ENCODE peak calls at places on chromosomes 5 and 9, in eight cellular contexts. S is upper lobe of right lung, V is SK-N-SH, K is AG04449, N is ovary, O is uterus, A is osteocyte, H is brain microvascular endothelial cell. C is an unnamed sample.

GRCh38 chr5:36360311-36360710 is 58.6 kb upstream of the RANBP3L start:
- DNase-seq in K (no peak), N (no peak), H (no peak), S (no peak), A (no peak), V (no peak), O (no peak), C (no peak)

GRCh38 chr5:95352686-95353085 is 38.5 kb upstream of the FAM81B start:
- DNase-seq in A (no peak), K (no peak), O (no peak), S (no peak), V (no peak), N (no peak), H (no peak), C (no peak)

GRCh38 chr5:308672-309271 is 12.7 kb upstream of the AHRR start:
- DNase-seq in N (no peak), A (no peak), V (peak; percentile 39), K (no peak), S (peak; percentile 51), O (no peak), H (peak; percentile 21), C (no peak)

GRCh38 chr5:174773371-174773770 is 49.0 kb downstream of the MSX2 start:
- DNase-seq in O (no peak), S (no peak), H (no peak), K (no peak), N (no peak), A (peak; percentile 25), V (no peak), C (no peak)

GRCh38 chr5:137292461-137293025 is 206.6 kb downstream of the SPOCK1 start:
- DNase-seq in H (no peak), O (no peak), V (peak; percentile 22), A (peak; percentile 19), N (no peak), K (no peak), S (no peak), C (no peak)

GRCh38 chr5:112685929-112686328 is 51.8 kb upstream of the APC start:
- DNase-seq in H (peak; percentile 6), V (no peak), N (no peak), A (no peak), S (no peak), O (no peak), K (peak; percentile 55), C (no peak)

GRCh38 chr9:76658510-76659231 is 105.6 kb upstream of the PCA3 start:
- DNase-seq in V (no peak), K (peak; percentile 24), H (peak; percentile 44), A (no peak), N (no peak), O (no peak), S (no peak), C (no peak)

GRCh38 chr9:77953590-77953989 is 78.0 kb downstream of the GNAQ start:
- DNase-seq in V (no peak), H (no peak), S (no peak), A (no peak), O (no peak), K (no peak), N (no peak), C (no peak)

GRCh38 chr9:138023394-138024124 is 146.0 kb downstream of the CACNA1B start:
- DNase-seq in S (peak; percentile 52), H (no peak), A (peak; percentile 83), N (no peak), K (no peak), V (no peak), O (no peak), C (no peak)

GRCh38 chr5:56467176-56467717 is 234.1 kb upstream of the ANKRD55 start:
- DNase-seq in H (no peak), K (no peak), O (no peak), S (no peak), A (no peak), V (no peak), N (no peak), C (no peak)

GRCh38 chr9:37283730-37284235 is 138.7 kb upstream of the GRHPR start:
- DNase-seq in O (no peak), H (no peak), V (no peak), S (no peak), A (no peak), N (no peak), K (peak; percentile 17), C (no peak)

GRCh38 chr5:83965431-83965830 is 244.8 kb upstream of the HAPLN1 start:
- DNase-seq in A (no peak), H (no peak), N (no peak), K (no peak), V (no peak), S (no peak), O (no peak), C (no peak)

GRCh38 chr5:59724482-59725392 is 168.8 kb downstream of the PDE4D start:
- DNase-seq in A (no peak), N (no peak), S (no peak), V (peak; percentile 41), H (peak; percentile 34), O (no peak), K (no peak), C (no peak)

GRCh38 chr5:96816430-96816939 is 8.7 kb upstream of the ERAP1 start:
- DNase-seq in H (no peak), V (no peak), S (no peak), A (no peak), N (no peak), K (no peak), O (no peak), C (no peak)

DNA sequence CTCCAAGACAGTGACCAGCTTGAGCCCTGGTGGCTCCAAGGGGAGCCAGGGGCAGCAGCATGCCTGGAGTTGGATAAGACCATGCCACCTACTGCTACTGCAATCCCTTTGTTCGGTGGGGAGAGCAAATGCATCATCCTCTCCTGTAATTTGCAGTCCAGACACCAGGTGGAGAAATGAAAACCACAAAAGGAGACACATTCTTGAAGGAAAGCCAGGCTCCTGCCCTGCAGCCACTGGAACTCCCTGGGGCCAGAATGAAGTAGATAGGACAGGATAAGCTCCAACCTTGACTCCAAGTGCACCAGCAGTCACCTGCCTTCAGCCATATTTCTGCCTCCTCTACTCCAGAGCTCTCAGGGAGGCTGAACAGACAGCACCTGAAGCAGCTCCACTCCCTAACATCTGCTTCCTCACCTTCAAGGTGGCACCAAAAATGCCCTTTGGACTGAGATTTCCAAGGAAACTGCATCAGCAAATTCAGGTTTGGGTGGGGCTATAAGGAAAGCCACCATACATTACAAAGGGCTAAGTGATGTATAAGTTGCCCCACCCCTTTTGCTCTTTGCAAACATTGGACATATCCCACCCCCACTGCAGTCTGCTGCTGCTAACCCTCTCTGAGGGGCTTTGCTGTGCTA is 65.0 kb upstream of the IQGAP2 start:
- DNase-seq in H (peak; percentile 64), A (no peak), K (no peak), O (no peak), N (no peak), S (no peak), V (peak; percentile 52), C (no peak)
- TF ChIP-seq CTCF in H (peak; percentile 68), A (peak; percentile 64), K (peak; percentile 19), O (no peak), N (no peak), S (peak; percentile 55), V (peak; percentile 49), C (peak; percentile 27)

DNA sequence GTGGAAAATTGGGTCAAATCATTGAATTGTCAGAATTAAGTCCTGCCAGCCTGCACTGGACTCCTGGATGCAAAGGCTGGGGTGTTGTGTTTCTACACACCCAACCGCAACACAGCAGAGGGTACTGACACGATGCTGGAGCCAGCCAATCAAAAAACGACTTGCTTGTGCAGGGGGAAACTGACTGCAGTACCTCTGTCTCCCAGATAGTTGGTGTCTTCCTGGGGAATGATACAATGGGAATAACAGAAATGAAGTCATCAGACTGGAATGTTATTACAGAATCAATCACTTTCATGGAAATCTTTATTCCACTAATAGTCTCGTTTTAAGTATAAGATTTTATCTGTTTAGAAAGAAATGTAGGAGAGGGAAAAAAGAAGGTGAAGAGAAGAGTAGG is 330.3 kb downstream of the MLLT3 start:
- DNase-seq in O (no peak), H (peak; percentile 22), V (peak; percentile 14), A (no peak), K (no peak), S (no peak), N (no peak), C (no peak)
- TF ChIP-seq CTCF in O (no peak), H (peak; percentile 62), V (peak; percentile 47), A (no peak), K (peak; percentile 29), S (no peak), N (no peak), C (no peak)

GRCh38 chr5:151284392-151284967 is 19.1 kb downstream of the SLC36A3 start:
- DNase-seq in O (no peak), H (no peak), N (no peak), A (peak; percentile 40), S (no peak), V (no peak), K (no peak), C (no peak)
- TF ChIP-seq CTCF in O (no peak), H (peak; percentile 39), N (no peak), A (peak; percentile 14), S (peak; percentile 37), V (peak; percentile 39), K (no peak), C (peak; percentile 8)

DNA sequence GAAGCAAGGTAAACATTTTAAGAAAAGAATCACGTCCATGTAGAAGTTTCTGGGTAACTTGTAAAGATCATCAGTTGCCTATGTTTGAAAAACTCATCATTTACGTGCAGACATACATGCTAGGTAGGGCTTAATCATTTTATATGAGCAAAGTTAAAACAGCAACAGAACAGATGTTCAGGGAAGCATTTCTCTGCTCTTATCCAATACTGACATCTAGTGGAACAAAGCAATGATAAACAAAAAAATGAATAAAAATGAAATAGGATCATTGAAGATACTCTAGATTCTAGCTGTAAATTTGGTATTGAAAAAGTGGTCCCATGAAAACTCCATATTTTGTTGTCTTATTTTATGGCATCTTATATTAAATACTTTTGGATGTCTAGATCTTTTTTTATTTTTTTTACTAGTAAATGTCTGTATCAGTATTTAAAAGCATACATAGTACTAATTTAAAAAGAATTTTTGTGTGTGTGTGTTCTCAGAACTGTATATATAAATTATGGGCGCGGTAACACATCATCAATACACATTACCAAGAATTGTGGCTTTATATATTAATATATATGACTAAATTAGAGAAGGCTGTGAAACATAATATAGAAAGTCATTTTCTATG is 1050.2 kb downstream of the CDH12 start:
- DNase-seq in V (peak; percentile 6), N (no peak), K (no peak), A (no peak), S (no peak), H (no peak), O (no peak), C (no peak)
- TF ChIP-seq CTCF in V (peak; percentile 82), N (no peak), K (peak; percentile 25), A (peak; percentile 73), S (peak; percentile 54), H (peak; percentile 42), O (peak; percentile 47), C (peak; percentile 75)